ENCODE peak calls at places on chromosomes 6 and 20, in ten cellular contexts. I, Y, T, F, U, H, S, K, B and Q are unnamed samples.
A peak's percentile ranks its signal among the peaks of the same experiment; 100 is the strongest.

GRCh38 chr20:43751167-43752050 is 24.6 kb upstream of the GTSF1L start:
- DNase-seq in I (no peak), Y (no peak), T (no peak), F (no peak), U (no peak), H (no peak), S (no peak), K (no peak), B (no peak), Q (no peak)

GRCh38 chr6:170130771-170131241 is 160.1 kb downstream of the DLL1 start:
- DNase-seq in I (peak; percentile 23), Y (no peak), T (no peak), F (peak; percentile 78), U (no peak), H (no peak), S (peak; percentile 9), K (no peak), B (peak; percentile 52), Q (no peak)

GRCh38 chr20:17849901-17850673 is 118.5 kb downstream of the SNX5 start:
- DNase-seq in I (peak; percentile 72), Y (no peak), T (no peak), F (no peak), U (no peak), H (peak; percentile 53), S (peak; percentile 77), K (no peak), B (peak; percentile 93), Q (peak; percentile 34)

GRCh38 chr6:151647871-151648639 is 154.2 kb downstream of the CCDC170 start:
- DNase-seq in I (no peak), Y (peak; percentile 75), T (no peak), F (no peak), U (peak; percentile 46), H (no peak), S (no peak), K (no peak), B (no peak), Q (no peak)

GRCh38 chr6:39377530-39377929 is 55.0 kb upstream of the KCNK16 start:
- DNase-seq in I (no peak), Y (peak; percentile 89), T (no peak), F (no peak), U (peak; percentile 86), H (no peak), S (peak; percentile 73), K (peak; percentile 69), B (peak; percentile 77), Q (peak; percentile 63)

GRCh38 chr6:52725133-52725529 is 38.1 kb downstream of the GSTA2 start:
- DNase-seq in I (peak; percentile 66), Y (no peak), T (no peak), F (no peak), U (no peak), H (no peak), S (peak; percentile 74), K (no peak), B (peak; percentile 68), Q (no peak)

GRCh38 chr20:49568491-49569151 is 684 bp upstream of the PTGIS start:
- DNase-seq in I (peak; percentile 17), Y (peak; percentile 81), T (no peak), F (peak; percentile 65), U (no peak), H (no peak), S (no peak), K (peak; percentile 67), B (no peak), Q (no peak)

GRCh38 chr6:20946037-20946436 is 411.8 kb downstream of the CDKAL1 start:
- DNase-seq in I (no peak), Y (no peak), T (no peak), F (no peak), U (no peak), H (no peak), S (no peak), K (no peak), B (no peak), Q (no peak)

GRCh38 chr6:118963003-118963402 is 28.0 kb upstream of the MCM9 start:
- DNase-seq in I (no peak), Y (no peak), T (no peak), F (no peak), U (no peak), H (no peak), S (no peak), K (no peak), B (no peak), Q (no peak)

GRCh38 chr20:7841967-7842301 is 98.3 kb downstream of the HAO1 start:
- DNase-seq in I (no peak), Y (peak; percentile 5), T (no peak), F (no peak), U (no peak), H (no peak), S (no peak), K (no peak), B (no peak), Q (peak; percentile 29)

GRCh38 chr20:25233016-25233772 is 14.7 kb upstream of the PYGB start:
- DNase-seq in I (peak; percentile 94), Y (peak; percentile 42), T (no peak), F (no peak), U (no peak), H (peak; percentile 81), S (peak; percentile 90), K (no peak), B (peak; percentile 92), Q (peak; percentile 83)

GRCh38 chr6:25179051-25179778 is 100.0 kb upstream of the CARMIL1 start:
- DNase-seq in I (no peak), Y (no peak), T (no peak), F (no peak), U (no peak), H (no peak), S (no peak), K (no peak), B (no peak), Q (no peak)

GRCh38 chr6:21229061-21229460 is 364.5 kb upstream of the SOX4 start:
- DNase-seq in I (no peak), Y (peak; percentile 26), T (no peak), F (no peak), U (no peak), H (no peak), S (no peak), K (no peak), B (no peak), Q (no peak)

GRCh38 chr20:37954626-37955025 is 51.7 kb downstream of the VSTM2L start:
- DNase-seq in I (no peak), Y (no peak), T (no peak), F (peak; percentile 47), U (no peak), H (no peak), S (no peak), K (no peak), B (peak; percentile 21), Q (no peak)

GRCh38 chr6:169783971-169784930 is 32.8 kb downstream of the ERMARD start:
- DNase-seq in I (no peak), Y (no peak), T (no peak), F (peak; percentile 53), U (no peak), H (no peak), S (no peak), K (no peak), B (peak; percentile 40), Q (no peak)

GRCh38 chr6:109236140-109237081 is 141.1 kb downstream of the CEP57L1 start:
- DNase-seq in I (no peak), Y (peak; percentile 91), T (no peak), F (no peak), U (peak; percentile 80), H (peak; percentile 48), S (peak; percentile 72), K (no peak), B (no peak), Q (no peak)

GRCh38 chr6:112149719-112150263 is 62.4 kb downstream of the FAM229B start:
- DNase-seq in I (no peak), Y (no peak), T (no peak), F (no peak), U (no peak), H (no peak), S (no peak), K (no peak), B (no peak), Q (no peak)

GRCh38 chr6:132404330-132404729 is 3.1 kb upstream of the MOXD1 start:
- DNase-seq in I (no peak), Y (no peak), T (no peak), F (no peak), U (no peak), H (no peak), S (no peak), K (no peak), B (no peak), Q (no peak)
- H3K27ac ChIP-seq in I (no peak overlapping the region), Y (no peak overlapping the region), T (no peak overlapping the region), F (no peak overlapping the region), U (no peak overlapping the region), H (no peak overlapping the region), S (no peak overlapping the region), K (no peak overlapping the region), B (no peak overlapping the region), Q (no peak overlapping the region)

GRCh38 chr20:19624221-19624620 is 133.8 kb upstream of the RIN2 start:
- DNase-seq in I (no peak), Y (no peak), T (no peak), F (no peak), U (no peak), H (no peak), S (no peak), K (no peak), B (no peak), Q (no peak)
- H3K4me1 ChIP-seq in I (no peaks in the 10 kb centered on the region), Y (peaks cover 2% of the 10 kb centered on the region), T (no peaks in the 10 kb centered on the region), F (no peaks in the 10 kb centered on the region), U (no peaks in the 10 kb centered on the region), H (no peaks in the 10 kb centered on the region), S (peaks cover 12% of the 10 kb centered on the region), K (no peaks in the 10 kb centered on the region), B (no peaks in the 10 kb centered on the region), Q (no peaks in the 10 kb centered on the region)

GRCh38 chr20:45788351-45788750 is 3.3 kb downstream of the WFDC3 start:
- DNase-seq in I (no peak), Y (no peak), T (no peak), F (no peak), U (no peak), H (no peak), S (no peak), K (no peak), B (no peak), Q (no peak)
- TF ChIP-seq CTCF in I (no peak), Y (no peak), T (no peak), F (no peak), U (no peak), H (no peak), S (no peak), K (no peak), B (no peak), Q (no peak)

GRCh38 chr20:62856931-62857619 is 4.5 kb downstream of the TCFL5 start:
- DNase-seq in I (no peak), Y (no peak), T (no peak), F (no peak), U (no peak), H (no peak), S (no peak), K (no peak), B (no peak), Q (no peak)

GRCh38 chr20:62855120-62855519 is 6.5 kb downstream of the TCFL5 start:
- DNase-seq in I (no peak), Y (no peak), T (no peak), F (no peak), U (no peak), H (no peak), S (no peak), K (no peak), B (no peak), Q (no peak)

GRCh38 chr20:62860391-62860923 is 1.2 kb downstream of the TCFL5 start:
- DNase-seq in I (no peak), Y (peak; percentile 33), T (no peak), F (no peak), U (no peak), H (no peak), S (peak; percentile 11), K (no peak), B (no peak), Q (peak; percentile 24)

GRCh38 chr20:62859721-62860120 is 1.9 kb downstream of the TCFL5 start:
- DNase-seq in I (no peak), Y (no peak), T (no peak), F (no peak), U (no peak), H (no peak), S (no peak), K (no peak), B (no peak), Q (no peak)

GRCh38 chr20:62858059-62858458 is 3.6 kb downstream of the TCFL5 start:
- DNase-seq in I (no peak), Y (no peak), T (no peak), F (no peak), U (no peak), H (no peak), S (no peak), K (no peak), B (no peak), Q (no peak)
- H3K27ac ChIP-seq in I (no peak overlapping the region), Y (no peak overlapping the region), T (no peak overlapping the region), F (no peak overlapping the region), U (no peak overlapping the region), H (no peak overlapping the region), S (no peak overlapping the region), K (no peak overlapping the region), B (no peak overlapping the region), Q (no peak overlapping the region)